ENCODE peak calls at places on chromosome 1, in eight cellular contexts. M, K, C, X, P, I, R and Z are unnamed samples.

GRCh38 chr1:201404722-201405483 is 5.8 kb upstream of the LAD1 start:
- DNase-seq in P (no peak), C (no peak), K (no peak), M (no peak), I (no peak), R (no peak), X (no peak), Z (no peak)

GRCh38 chr1:11654571-11655262 is at the start of gene FBXO44:
- DNase-seq in C (peak), R (peak), I (no peak), M (peak), K (peak), X (peak), P (no peak), Z (no peak)

GRCh38 chr1:28323720-28324119 is 5.1 kb upstream of the MED18 start:
- DNase-seq in M (no peak), K (no peak), I (no peak), X (no peak), R (no peak), C (no peak), P (no peak), Z (no peak)

GRCh38 chr1:27405074-27405473 is 12.7 kb downstream of the GPR3 start:
- DNase-seq in C (no peak), K (peak), P (no peak), R (no peak), I (peak), X (peak), M (no peak), Z (peak)

GRCh38 chr1:215523128-215523861 is 43.8 kb upstream of the KCTD3 start:
- DNase-seq in C (no peak), X (no peak), M (no peak), P (no peak), K (no peak), R (no peak), I (peak), Z (no peak)

GRCh38 chr1:53410100-53410541 is 49.1 kb upstream of the DMRTB1 start:
- DNase-seq in K (no peak), X (no peak), I (no peak), R (no peak), P (no peak), M (no peak), C (no peak), Z (peak)

GRCh38 chr1:50047916-50048694 is 24.4 kb upstream of the AGBL4 start:
- DNase-seq in M (peak), C (no peak), K (peak), R (no peak), X (no peak), I (no peak), P (no peak), Z (peak)

GRCh38 chr1:32208891-32209309 is at the start of gene DCDC2B:
- DNase-seq in K (no peak), I (peak), P (no peak), X (peak), M (no peak), R (peak), C (no peak), Z (no peak)

GRCh38 chr1:66686406-66686805 is 65.9 kb upstream of the DYNLT5 start:
- DNase-seq in P (no peak), R (no peak), M (no peak), K (no peak), X (no peak), C (no peak), I (no peak), Z (no peak)

GRCh38 chr1:205515781-205516253 is 11.3 kb downstream of the CDK18 start:
- DNase-seq in R (no peak), M (no peak), K (no peak), P (no peak), C (no peak), I (peak), X (peak), Z (no peak)

GRCh38 chr1:225617956-225618355 is 35.0 kb downstream of the ENAH start:
- DNase-seq in C (no peak), X (no peak), I (no peak), M (no peak), K (no peak), R (no peak), P (no peak), Z (no peak)

GRCh38 chr1:244730153-244730933 is 77.4 kb downstream of the DESI2 start:
- DNase-seq in X (peak), C (peak), I (peak), M (peak), P (no peak), K (peak), R (peak), Z (peak)

GRCh38 chr1:61186753-61187152 is 104.4 kb downstream of the NFIA start:
- DNase-seq in C (no peak), K (no peak), I (no peak), X (no peak), P (no peak), R (no peak), M (no peak), Z (no peak)

GRCh38 chr1:226574591-226575435 is 26.2 kb downstream of the STUM start:
- DNase-seq in R (no peak), P (no peak), C (no peak), X (no peak), M (no peak), I (no peak), K (no peak), Z (no peak)

GRCh38 chr1:87325982-87326738 is 2.5 kb upstream of the LMO4 start:
- DNase-seq in I (peak), C (peak), R (peak), X (no peak), M (no peak), K (peak), P (no peak), Z (peak)

GRCh38 chr1:40650075-40650474 is 15.4 kb downstream of the RIMS3 start:
- DNase-seq in K (peak), X (no peak), M (peak), P (no peak), C (peak), I (no peak), R (no peak), Z (no peak)